ENCODE peak calls at places on chromosomes 6 and 20, in nine cellular contexts. O, L, P, U, M, Z, X, C and J are unnamed samples.
A peak's percentile ranks its signal among the peaks of the same experiment; 100 is the strongest.

GRCh38 chr6:169205176-169206160 is 48.2 kb downstream of the THBS2 start:
- DNase-seq in O (no peak), L (no peak), P (no peak), U (no peak), M (no peak), Z (no peak), X (peak; percentile 44), C (no peak), J (no peak)

GRCh38 chr20:45649312-45649863 is 18.3 kb upstream of the WFDC9 start:
- DNase-seq in O (no peak), L (no peak), P (no peak), U (no peak), M (no peak), Z (no peak), X (no peak), C (no peak), J (no peak)

GRCh38 chr6:37276916-37277509 is 19.1 kb upstream of the TMEM217 start:
- DNase-seq in O (no peak), L (no peak), P (peak; percentile 38), U (no peak), M (no peak), Z (no peak), X (no peak), C (no peak), J (no peak)

GRCh38 chr20:47719211-47719610 is 66.1 kb downstream of the SULF2 start:
- DNase-seq in O (no peak), L (no peak), P (no peak), U (no peak), M (no peak), Z (no peak), X (no peak), C (no peak), J (no peak)

GRCh38 chr6:122207794-122208193 is 191.7 kb upstream of the HSF2 start:
- DNase-seq in O (no peak), L (no peak), P (no peak), U (no peak), M (no peak), Z (no peak), X (peak; percentile 2), C (no peak), J (no peak)

GRCh38 chr20:17525650-17526049 is 5.5 kb downstream of the BFSP1 start:
- DNase-seq in O (no peak), L (no peak), P (no peak), U (no peak), M (no peak), Z (no peak), X (peak; percentile 45), C (no peak), J (no peak)

GRCh38 chr6:136740050-136740974 is 52.0 kb downstream of the MAP3K5 start:
- DNase-seq in O (no peak), L (no peak), P (no peak), U (no peak), M (no peak), Z (no peak), X (no peak), C (no peak), J (no peak)

GRCh38 chr6:105600342-105601293 is 197.7 kb upstream of the PREP start:
- DNase-seq in O (no peak), L (no peak), P (no peak), U (no peak), M (no peak), Z (no peak), X (peak; percentile 89), C (no peak), J (no peak)

GRCh38 chr6:154738561-154738961 is 5.3 kb downstream of the SCAF8 start:
- DNase-seq in O (no peak), L (no peak), P (no peak), U (no peak), M (no peak), Z (no peak), X (peak; percentile 42), C (no peak), J (no peak)

GRCh38 chr20:20528896-20529295 is 161.0 kb downstream of the INSM1 start:
- DNase-seq in O (no peak), L (no peak), P (no peak), U (no peak), M (no peak), Z (no peak), X (no peak), C (no peak), J (no peak)

GRCh38 chr6:70884074-70884983 is 72.5 kb downstream of the B3GAT2 start:
- DNase-seq in O (no peak), L (peak; percentile 3), P (peak; percentile 80), U (peak; percentile 17), M (no peak), Z (no peak), X (peak; percentile 60), C (peak; percentile 21), J (peak; percentile 13)

GRCh38 chr20:43913291-43914025 is 1.2 kb upstream of the TOX2 start:
- DNase-seq in O (no peak), L (no peak), P (no peak), U (no peak), M (no peak), Z (no peak), X (no peak), C (no peak), J (no peak)

GRCh38 chr20:43916073-43916874 is 1.6 kb downstream of the TOX2 start:
- DNase-seq in O (no peak), L (no peak), P (no peak), U (no peak), M (no peak), Z (peak; percentile 42), X (peak; percentile 33), C (no peak), J (no peak)

GRCh38 chr6:43768983-43769525 is 957 bp upstream of the VEGFA start:
- DNase-seq in O (no peak), L (no peak), P (no peak), U (no peak), M (no peak), Z (no peak), X (peak; percentile 93), C (no peak), J (no peak)

GRCh38 chr6:107488875-107489635 is 862 bp upstream of the SOBP start:
- DNase-seq in O (no peak), L (no peak), P (peak; percentile 39), U (peak; percentile 19), M (no peak), Z (peak; percentile 62), X (peak; percentile 23), C (peak; percentile 1), J (no peak)

GRCh38 chr20:33859157-33859695 is 48.1 kb downstream of the CHMP4B start:
- DNase-seq in O (peak; percentile 19), L (no peak), P (no peak), U (no peak), M (no peak), Z (peak; percentile 55), X (peak; percentile 41), C (no peak), J (peak; percentile 50)

GRCh38 chr6:16625319-16626240 is 135.7 kb downstream of the ATXN1 start:
- DNase-seq in O (no peak), L (no peak), P (no peak), U (no peak), M (no peak), Z (no peak), X (no peak), C (no peak), J (no peak)

GRCh38 chr6:45200510-45200909 is 127.6 kb upstream of the RUNX2 start:
- DNase-seq in O (no peak), L (no peak), P (no peak), U (no peak), M (no peak), Z (no peak), X (no peak), C (no peak), J (no peak)

GRCh38 chr6:71079707-71080106 is 122.8 kb upstream of the B3GAT2 start:
- DNase-seq in O (no peak), L (no peak), P (no peak), U (no peak), M (no peak), Z (no peak), X (peak; percentile 24), C (no peak), J (no peak)

GRCh38 chr20:33262658-33263065 is 20.4 kb upstream of the BPIFB1 start:
- DNase-seq in O (no peak), L (no peak), P (no peak), U (peak; percentile 19), M (peak; percentile 8), Z (no peak), X (peak; percentile 65), C (no peak), J (no peak)

GRCh38 chr20:10369723-10370090 is 64.3 kb downstream of the MKKS start:
- DNase-seq in O (no peak), L (no peak), P (no peak), U (no peak), M (no peak), Z (no peak), X (peak; percentile 58), C (no peak), J (no peak)

GRCh38 chr6:35668708-35669440 is 19.8 kb downstream of the FKBP5 start:
- DNase-seq in O (no peak), L (no peak), P (no peak), U (no peak), M (no peak), Z (no peak), X (peak; percentile 73), C (no peak), J (no peak)

GRCh38 chr20:20734475-20734948 is 22.1 kb upstream of the RALGAPA2 start:
- DNase-seq in O (no peak), L (no peak), P (no peak), U (no peak), M (no peak), Z (no peak), X (no peak), C (no peak), J (no peak)

GRCh38 chr20:36544134-36545018 is 3.1 kb downstream of the MYL9 start:
- DNase-seq in O (no peak), L (no peak), P (no peak), U (no peak), M (no peak), Z (no peak), X (peak; percentile 64), C (no peak), J (no peak)

GRCh38 chr20:17960927-17961599 is 7.5 kb downstream of the SNX5 start:
- DNase-seq in O (no peak), L (no peak), P (no peak), U (no peak), M (no peak), Z (no peak), X (peak; percentile 78), C (no peak), J (no peak)

GRCh38 chr6:104537185-104537584 is 322.5 kb downstream of the HACE1 start:
- DNase-seq in O (no peak), L (no peak), P (no peak), U (no peak), M (no peak), Z (no peak), X (peak; percentile 72), C (no peak), J (no peak)